ENCODE peak calls at places on chromosomes 13 and 19, in six cellular contexts. M, Q, T, L, J and H are unnamed samples.

GRCh38 chr19:19230505-19230904 is 18.7 kb downstream of the NCAN start:
- DNase-seq in M (no peak), Q (no peak), T (no peak), L (no peak), J (no peak), H (no peak)

GRCh38 chr19:12047868-12048267 is 4.9 kb downstream of the ZNF878 start:
- DNase-seq in M (no peak), Q (no peak), T (no peak), L (no peak), J (no peak), H (no peak)

GRCh38 chr19:19651076-19651475 is 7.6 kb upstream of the GMIP start:
- DNase-seq in M (no peak), Q (no peak), T (no peak), L (no peak), J (no peak), H (no peak)

GRCh38 chr13:75468602-75469001 is 13.4 kb downstream of the TBC1D4 start:
- DNase-seq in M (no peak), Q (no peak), T (no peak), L (no peak), J (no peak), H (no peak)

GRCh38 chr19:51688665-51689571 is 4.2 kb upstream of the SPACA6 start:
- DNase-seq in M (no peak), Q (peak; percentile 40), T (no peak), L (peak; percentile 96), J (peak; percentile 89), H (peak; percentile 44)

GRCh38 chr13:25262261-25262660 is 25.0 kb downstream of the MTMR6 start:
- DNase-seq in M (no peak), Q (no peak), T (no peak), L (no peak), J (no peak), H (no peak)

GRCh38 chr19:35569281-35569781 is 5.9 kb upstream of the ATP4A start:
- DNase-seq in M (no peak), Q (no peak), T (no peak), L (no peak), J (no peak), H (no peak)

GRCh38 chr13:113759525-113760137 is 605 bp downstream of the TMEM255B start:
- DNase-seq in M (no peak), Q (no peak), T (no peak), L (peak; percentile 22), J (no peak), H (no peak)

GRCh38 chr13:50174630-50175029 is 159.4 kb downstream of the KCNRG start:
- DNase-seq in M (no peak), Q (no peak), T (no peak), L (no peak), J (no peak), H (no peak)